ENCODE peak calls at places on chromosomes 3 and 15, in four cellular contexts. P, Y, K and V are unnamed samples.

GRCh38 chr3:107574650-107575049 is 51.9 kb downstream of the BBX start:
- DNase-seq in Y (peak), K (no peak), P (no peak), V (peak)

GRCh38 chr15:78206326-78207109 is 27.8 kb downstream of the ACSBG1 start:
- DNase-seq in K (no peak), Y (peak), P (no peak), V (no peak)

GRCh38 chr3:97009427-97010019 is 195.1 kb downstream of the EPHA6 start:
- DNase-seq in Y (no peak), K (peak), P (peak), V (no peak)

GRCh38 chr3:138914870-138915502 is 32.0 kb downstream of the FOXL2 start:
- DNase-seq in K (no peak), Y (peak), P (no peak), V (peak)

GRCh38 chr3:9949115-9949514 is 3.1 kb downstream of the PRRT3 start:
- DNase-seq in K (no peak), Y (no peak), P (peak), V (no peak)

GRCh38 chr3:40718681-40719080 is 193.9 kb downstream of the ZNF621 start:
- DNase-seq in Y (no peak), P (no peak), K (no peak), V (no peak)

GRCh38 chr3:60431599-60431958 is 819.7 kb downstream of the FHIT start:
- DNase-seq in Y (peak), P (peak), K (no peak), V (no peak)

GRCh38 chr15:48244923-48245322 is 38.8 kb downstream of the SLC12A1 start:
- DNase-seq in Y (no peak), P (no peak), K (no peak), V (peak)

GRCh38 chr3:155416500-155417118 is 123.1 kb upstream of the STRIT1 start:
- DNase-seq in K (no peak), Y (peak), P (no peak), V (peak)

GRCh38 chr3:47780727-47781325 is 867 bp downstream of the SMARCC1 start:
- DNase-seq in Y (peak), K (peak), P (no peak), V (no peak)

GRCh38 chr3:181252626-181253025 is 263.1 kb upstream of the DNAJC19 start:
- DNase-seq in K (no peak), P (no peak), Y (no peak), V (no peak)

GRCh38 chr3:77256584-77257488 is 216.9 kb downstream of the ROBO2 start:
- DNase-seq in K (no peak), P (no peak), Y (no peak), V (no peak)

GRCh38 chr3:124131158-124132115 is 139.5 kb upstream of the ROPN1 start:
- DNase-seq in K (no peak), Y (no peak), P (no peak), V (peak)

GRCh38 chr3:98971183-98971681 is 69.7 kb upstream of the DCBLD2 start:
- DNase-seq in P (no peak), K (no peak), Y (peak), V (no peak)

GRCh38 chr3:21390136-21390535 is 360.9 kb downstream of the ZNF385D start:
- DNase-seq in Y (peak), K (no peak), P (no peak), V (no peak)

GRCh38 chr15:32849769-32850668 is 132.2 kb downstream of the GREM1 start:
- DNase-seq in K (no peak), P (no peak), Y (peak), V (peak)

GRCh38 chr3:76372497-76372896 is 587.1 kb upstream of the ZNF717 start:
- DNase-seq in K (no peak), P (no peak), Y (peak), V (no peak)

GRCh38 chr3:78908236-78908635 is 859.6 kb downstream of the ROBO1 start:
- DNase-seq in Y (peak), P (no peak), K (no peak), V (no peak)

GRCh38 chr15:83209333-83209732 is 1.7 kb upstream of the HDGFL3 start:
- DNase-seq in Y (no peak), K (no peak), P (peak), V (no peak)

GRCh38 chr15:40932146-40932545 is 3.0 kb downstream of the DLL4 start:
- DNase-seq in P (no peak), Y (no peak), K (no peak), V (no peak)

GRCh38 chr3:10198761-10199688 is 34.3 kb downstream of the IRAK2 start:
- DNase-seq in P (no peak), Y (peak), K (no peak), V (peak)

GRCh38 chr15:32763295-32763694 is 45.5 kb downstream of the GREM1 start:
- DNase-seq in K (no peak), Y (no peak), P (no peak), V (no peak)

GRCh38 chr3:143081844-143082778 is 37.5 kb upstream of the CHST2 start:
- DNase-seq in Y (no peak), P (no peak), K (no peak), V (no peak)

GRCh38 chr3:111509308-111509707 is 32.7 kb upstream of the CD96 start:
- DNase-seq in Y (no peak), K (no peak), P (no peak), V (no peak)

GRCh38 chr3:138361193-138361525 is 12.8 kb downstream of the MRAS start:
- DNase-seq in Y (no peak), P (no peak), K (no peak), V (no peak)

GRCh38 chr15:67927501-67928156 is 87.8 kb upstream of the RNU6-1 start:
- DNase-seq in P (no peak), K (no peak), Y (peak), V (peak)

GRCh38 chr3:146469206-146470017 is at the start of gene PLSCR2:
- DNase-seq in Y (no peak), K (no peak), P (peak), V (peak)

GRCh38 chr3:156831006-156831405 is 4.9 kb downstream of the LEKR1 start:
- DNase-seq in P (no peak), Y (no peak), K (no peak), V (no peak)

GRCh38 chr3:161333696-161334095 is 37.6 kb downstream of the SPTSSB start:
- DNase-seq in Y (no peak), P (no peak), K (no peak), V (no peak)

GRCh38 chr15:68252925-68253534 is 23.5 kb upstream of the CLN6 start:
- DNase-seq in K (peak), Y (peak), P (no peak), V (peak)

GRCh38 chr3:179336345-179336929 is 11.1 kb upstream of the MFN1 start:
- DNase-seq in P (no peak), Y (no peak), K (no peak), V (peak)

GRCh38 chr15:65791335-65792129 is 561 bp downstream of the DENND4A start:
- DNase-seq in P (peak), Y (no peak), K (peak), V (peak)

GRCh38 chr15:31049122-31049521 is 52.4 kb downstream of the TRPM1 start:
- DNase-seq in P (no peak), K (no peak), Y (no peak), V (no peak)

GRCh38 chr15:31045606-31046005 is 54.2 kb upstream of the MTMR10 start:
- DNase-seq in Y (no peak), P (no peak), K (no peak), V (no peak)

GRCh38 chr15:31047437-31047836 is 54.1 kb downstream of the TRPM1 start:
- DNase-seq in K (no peak), P (no peak), Y (no peak), V (no peak)

GRCh38 chr15:31049682-31050606 is 51.6 kb downstream of the TRPM1 start:
- DNase-seq in P (no peak), K (no peak), Y (no peak), V (no peak)

DNA sequence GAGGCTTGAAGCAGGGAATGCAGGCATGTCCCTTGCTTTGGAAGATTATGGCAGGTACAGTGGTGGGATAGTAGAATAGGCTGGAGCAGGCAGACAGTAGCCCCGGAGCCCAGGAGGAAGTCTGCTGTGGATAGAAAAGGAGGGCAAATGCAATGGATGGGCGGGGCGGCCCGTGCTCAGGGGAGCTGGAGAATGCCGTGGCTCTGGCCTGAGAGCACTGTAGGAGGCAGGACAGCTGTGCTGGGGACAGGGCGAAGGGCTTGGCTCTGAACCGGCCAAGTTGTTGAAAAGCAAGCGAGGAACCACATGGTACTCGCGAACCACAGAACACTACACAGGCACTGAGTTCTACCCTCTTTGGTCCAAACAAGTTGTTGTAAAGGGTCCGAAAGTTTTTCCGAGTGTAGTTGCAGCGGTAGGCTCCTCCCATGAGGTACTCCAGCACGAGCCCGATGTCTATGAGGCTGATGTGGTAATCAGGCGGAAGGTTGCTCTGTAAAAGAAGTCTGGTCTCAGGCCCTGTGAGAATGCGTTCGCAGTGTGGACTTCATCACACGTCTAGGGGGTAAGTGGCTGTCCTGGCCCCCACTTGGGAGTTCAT is 54.7 kb downstream of the TRPM1 start:
- DNase-seq in K (no peak), P (peak), Y (no peak), V (peak)
- H2BK5ac ChIP-seq in K (peak), P (no peak), Y (no peak), V (no peak)

GRCh38 chr15:81273855-81274254 is 50.1 kb downstream of the STARD5 start:
- DNase-seq in P (no peak), K (no peak), Y (no peak), V (no peak)

GRCh38 chr15:81274255-81274654 is 49.7 kb downstream of the STARD5 start:
- DNase-seq in K (no peak), P (no peak), Y (no peak), V (no peak)

GRCh38 chr15:81275711-81276417 is 48.1 kb downstream of the STARD5 start:
- DNase-seq in K (no peak), P (no peak), Y (peak), V (no peak)

GRCh38 chr15:81273200-81273599 is 50.7 kb downstream of the STARD5 start:
- DNase-seq in Y (no peak), K (no peak), P (no peak), V (no peak)

GRCh38 chr15:81274932-81275341 is 49.0 kb downstream of the STARD5 start:
- DNase-seq in P (peak), Y (peak), K (peak), V (peak)
- H4K8ac ChIP-seq in P (no peak), Y (no peak), K (no peak), V (no peak)

GRCh38 chr3:55673764-55674163 is 186.7 kb upstream of the WNT5A start:
- DNase-seq in P (no peak), K (no peak), Y (no peak), V (no peak)
- H2BK5ac ChIP-seq in P (no peak), K (no peak), Y (no peak), V (no peak)

GRCh38 chr3:128409621-128410581 is 56.8 kb downstream of the DNAJB8 start:
- DNase-seq in P (no peak), K (no peak), Y (no peak), V (no peak)
- H4K8ac ChIP-seq in P (no peak), K (no peak), Y (no peak), V (no peak)

DNA sequence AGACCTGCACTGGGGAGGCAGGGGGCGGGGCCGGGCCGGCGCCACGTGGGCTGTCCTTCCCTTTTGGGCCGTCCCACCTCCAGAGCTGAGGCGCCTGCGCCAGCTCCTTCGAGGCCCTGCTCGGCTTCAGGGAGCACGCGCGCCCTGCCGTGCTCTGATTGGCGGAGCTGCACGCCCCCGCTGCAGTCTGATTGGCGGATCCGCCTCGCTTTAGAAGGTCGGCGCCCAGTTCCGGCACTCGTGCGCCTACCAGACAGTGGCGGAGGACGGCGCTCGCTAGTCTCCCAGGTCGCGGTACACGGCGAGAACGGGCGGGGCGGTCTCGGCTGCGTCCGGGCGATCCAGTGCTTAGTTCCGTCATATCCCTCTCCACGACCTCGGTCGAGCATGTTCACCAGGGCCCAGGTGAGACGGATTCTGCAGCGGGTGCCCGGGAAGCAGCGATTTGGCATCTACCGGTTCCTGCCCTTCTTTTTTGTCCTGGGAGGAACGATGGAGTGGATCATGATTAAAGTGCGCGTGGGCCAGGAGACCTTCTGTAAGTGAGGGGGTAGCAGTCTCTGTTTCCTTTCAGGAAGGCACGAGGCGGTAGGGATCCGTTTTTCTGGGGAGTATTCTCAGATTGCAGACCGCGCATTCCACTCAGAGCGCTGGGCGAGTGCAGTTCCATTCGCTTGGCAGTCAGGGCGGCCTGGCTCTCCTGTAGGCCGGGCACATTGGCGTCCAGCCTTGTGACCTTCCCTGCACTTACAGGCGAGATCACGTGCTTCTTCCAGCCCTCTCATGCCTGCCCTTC is at the start of gene UQCC5:
- DNase-seq in Y (peak), K (peak), P (peak), V (peak)
- H2BK5ac ChIP-seq in Y (peak), K (peak), P (no peak), V (peak)

DNA sequence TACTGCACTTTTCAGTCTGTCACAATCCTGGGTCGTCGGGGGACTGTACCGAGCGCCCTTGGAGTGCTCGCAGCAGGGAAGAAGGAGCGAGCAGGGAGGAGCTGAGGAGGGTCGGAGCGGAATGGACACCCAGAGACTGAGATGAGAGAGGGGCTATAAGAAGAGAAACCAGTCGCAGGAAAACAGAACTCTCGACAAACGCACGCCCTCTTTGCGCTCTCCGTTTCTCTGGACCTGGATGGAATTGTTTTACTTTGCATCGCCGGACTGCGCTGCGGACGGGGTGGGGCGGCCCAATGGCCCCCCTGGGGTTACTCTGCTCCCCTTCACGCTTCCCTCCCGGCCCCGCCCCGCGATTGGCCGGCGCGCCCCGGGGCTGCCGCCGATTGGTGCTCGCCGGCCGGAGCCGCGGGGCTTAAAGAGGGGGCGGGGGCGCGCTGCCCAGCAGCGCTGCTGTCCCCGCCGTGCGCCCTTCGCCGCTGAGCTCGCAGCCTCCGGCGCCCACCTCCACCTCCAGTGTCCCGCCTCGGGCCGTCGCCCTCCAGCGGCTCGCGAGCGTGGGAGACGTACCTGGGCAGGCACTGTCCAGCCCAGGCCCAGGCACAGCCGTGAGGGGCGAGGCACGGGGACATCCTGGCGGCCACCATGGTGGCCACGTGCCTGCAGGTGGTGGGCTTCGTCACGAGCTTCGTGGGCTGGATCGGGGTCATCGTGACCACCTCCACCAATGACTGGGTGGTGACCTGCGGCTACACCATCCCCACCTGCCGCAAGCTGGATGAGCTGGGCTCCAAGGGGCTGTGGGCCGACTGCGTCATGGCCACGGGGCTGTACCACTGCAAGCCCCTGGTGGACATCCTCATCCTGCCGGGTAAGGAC is at the start of gene CLDN11:
- DNase-seq in K (no peak), P (peak), Y (peak), V (no peak)
- H4K8ac ChIP-seq in K (peak), P (no peak), Y (peak), V (no peak)

GRCh38 chr3:101676765-101677435 is at the start of gene ZBTB11:
- DNase-seq in K (peak), Y (peak), P (peak), V (peak)

GRCh38 chr3:101677436-101678286 is 729 bp upstream of the ZBTB11 start:
- DNase-seq in Y (no peak), K (no peak), P (peak), V (no peak)

GRCh38 chr3:101675709-101676218 is 1.2 kb downstream of the ZBTB11 start:
- DNase-seq in K (no peak), Y (no peak), P (no peak), V (no peak)

GRCh38 chr3:101674518-101674917 is 2.4 kb downstream of the ZBTB11 start:
- DNase-seq in P (no peak), K (no peak), Y (no peak), V (no peak)

DNA sequence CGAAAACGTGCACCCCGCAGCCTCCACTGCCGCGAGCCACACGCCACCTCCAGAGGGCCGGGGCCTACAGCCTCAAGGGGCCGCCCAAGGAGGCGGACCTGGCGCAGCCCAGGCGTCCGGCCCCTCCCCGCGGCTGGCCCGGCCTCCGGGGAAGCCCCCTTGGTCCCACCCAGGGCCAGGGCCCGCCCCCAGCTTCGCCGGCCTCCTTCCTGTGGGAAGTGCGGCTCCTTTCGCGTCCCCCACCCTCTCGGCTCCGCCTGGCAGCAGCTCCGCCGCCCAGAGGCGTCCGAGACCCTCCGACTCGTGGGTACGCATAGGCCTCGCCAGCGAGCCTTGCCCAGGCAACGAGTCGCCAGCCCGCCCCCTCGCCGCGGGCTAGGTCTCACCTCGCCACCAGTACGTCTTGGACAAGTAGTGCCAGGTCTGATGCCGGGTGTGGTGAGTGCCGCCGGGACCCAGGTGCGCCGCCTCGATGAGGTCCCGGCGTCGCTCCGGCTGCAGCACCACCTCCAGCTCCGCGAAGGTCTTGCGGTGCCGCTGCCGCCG is 640 bp downstream of the ZBTB11 start:
- DNase-seq in P (peak), Y (peak), K (peak), V (peak)
- H2BK5ac ChIP-seq in P (no peak), Y (peak), K (peak), V (peak)